ENCODE peak calls at places on chromosomes 1 and 21, in four cellular contexts. One of them, this sample, is unnamed.

GRCh38 chr21:41024341-41025056 is 143.5 kb upstream of the BACE2 start:
- DNase-seq in esophagus squamous epithelium: no peak
- DNase-seq in lower leg skin: no peak
- DNase-seq in uterus: no peak
- DNase-seq in this sample: no peak

GRCh38 chr1:119740886-119741780 is 27.6 kb downstream of the HMGCS2 start:
- DNase-seq in esophagus squamous epithelium: no peak
- DNase-seq in lower leg skin: no peak
- DNase-seq in uterus: no peak
- DNase-seq in this sample: no peak

GRCh38 chr1:119001181-119002018 is 13.3 kb upstream of the TBX15 start:
- DNase-seq in esophagus squamous epithelium: no peak
- DNase-seq in lower leg skin: peak
- DNase-seq in uterus: no peak
- DNase-seq in this sample: peak

GRCh38 chr1:19676438-19676922 is 11.8 kb downstream of the HTR6 start:
- DNase-seq in esophagus squamous epithelium: no peak
- DNase-seq in lower leg skin: peak
- DNase-seq in uterus: no peak
- DNase-seq in this sample: peak

GRCh38 chr1:241310451-241310850 is 46.6 kb downstream of the RGS7 start:
- DNase-seq in esophagus squamous epithelium: no peak
- DNase-seq in lower leg skin: no peak
- DNase-seq in uterus: no peak
- DNase-seq in this sample: no peak

GRCh38 chr1:246488674-246489073 is 18.4 kb downstream of the SMYD3 start:
- DNase-seq in esophagus squamous epithelium: no peak
- DNase-seq in lower leg skin: no peak
- DNase-seq in uterus: no peak
- DNase-seq in this sample: no peak

GRCh38 chr1:178060789-178061556 is 32.9 kb upstream of the RASAL2 start:
- DNase-seq in esophagus squamous epithelium: no peak
- DNase-seq in lower leg skin: no peak
- DNase-seq in uterus: no peak
- DNase-seq in this sample: no peak

GRCh38 chr1:246398126-246398813 is 108.8 kb downstream of the SMYD3 start:
- DNase-seq in esophagus squamous epithelium: no peak
- DNase-seq in lower leg skin: no peak
- DNase-seq in uterus: no peak
- DNase-seq in this sample: no peak

GRCh38 chr1:58870298-58870676 is 86.4 kb upstream of the JUN start:
- DNase-seq in esophagus squamous epithelium: no peak
- DNase-seq in lower leg skin: no peak
- DNase-seq in uterus: no peak
- DNase-seq in this sample: no peak

GRCh38 chr1:227786673-227787512 is 28.6 kb upstream of the PRSS38 start:
- DNase-seq in esophagus squamous epithelium: no peak
- DNase-seq in lower leg skin: peak
- DNase-seq in uterus: no peak
- DNase-seq in this sample: peak

GRCh38 chr1:226027861-226028260 is 28.7 kb upstream of the SDE2 start:
- DNase-seq in esophagus squamous epithelium: no peak
- DNase-seq in lower leg skin: no peak
- DNase-seq in uterus: no peak
- DNase-seq in this sample: no peak

GRCh38 chr1:101592861-101593260 is 356.0 kb downstream of the S1PR1 start:
- DNase-seq in esophagus squamous epithelium: no peak
- DNase-seq in lower leg skin: no peak
- DNase-seq in uterus: no peak
- DNase-seq in this sample: no peak

GRCh38 chr1:109825774-109826173 is 62.1 kb upstream of the EPS8L3 start:
- DNase-seq in esophagus squamous epithelium: no peak
- DNase-seq in lower leg skin: no peak
- DNase-seq in uterus: no peak
- DNase-seq in this sample: no peak

GRCh38 chr1:44848456-44849181 is 5.6 kb upstream of the PTCH2 start:
- DNase-seq in esophagus squamous epithelium: no peak
- DNase-seq in lower leg skin: no peak
- DNase-seq in uterus: no peak
- DNase-seq in this sample: no peak

GRCh38 chr1:44237721-44238457 is 24.6 kb downstream of the DMAP1 start:
- DNase-seq in esophagus squamous epithelium: no peak
- DNase-seq in lower leg skin: no peak
- DNase-seq in uterus: peak
- DNase-seq in this sample: no peak

GRCh38 chr21:34592120-34592561 is 22.8 kb downstream of the RCAN1 start:
- DNase-seq in esophagus squamous epithelium: no peak
- DNase-seq in lower leg skin: no peak
- DNase-seq in uterus: no peak
- DNase-seq in this sample: no peak

GRCh38 chr1:30790850-30791778 is 33.5 kb upstream of the LAPTM5 start:
- DNase-seq in esophagus squamous epithelium: no peak
- DNase-seq in lower leg skin: no peak
- DNase-seq in uterus: no peak
- DNase-seq in this sample: no peak

GRCh38 chr1:81158592-81158991 is 642.1 kb upstream of the ADGRL2 start:
- DNase-seq in esophagus squamous epithelium: no peak
- DNase-seq in lower leg skin: no peak
- DNase-seq in uterus: no peak
- DNase-seq in this sample: no peak

GRCh38 chr1:98565951-98566350 is 95.6 kb upstream of the SNX7 start:
- DNase-seq in esophagus squamous epithelium: no peak
- DNase-seq in lower leg skin: no peak
- DNase-seq in uterus: no peak
- DNase-seq in this sample: no peak

GRCh38 chr1:207067695-207068094 is 14.6 kb downstream of the PFKFB2 start:
- DNase-seq in esophagus squamous epithelium: no peak
- DNase-seq in lower leg skin: no peak
- DNase-seq in uterus: no peak
- DNase-seq in this sample: no peak

GRCh38 chr1:214550339-214551051 is 907 bp downstream of the PTPN14 start:
- DNase-seq in esophagus squamous epithelium: no peak
- DNase-seq in lower leg skin: no peak
- DNase-seq in uterus: peak
- DNase-seq in this sample: no peak

GRCh38 chr1:171984850-171985485 is 143.7 kb downstream of the DNM3 start:
- DNase-seq in esophagus squamous epithelium: no peak
- DNase-seq in lower leg skin: no peak
- DNase-seq in uterus: no peak
- DNase-seq in this sample: no peak

GRCh38 chr1:6889875-6890480 is 104.7 kb downstream of the CAMTA1 start:
- DNase-seq in esophagus squamous epithelium: no peak
- DNase-seq in lower leg skin: no peak
- DNase-seq in uterus: no peak
- DNase-seq in this sample: no peak

DNA sequence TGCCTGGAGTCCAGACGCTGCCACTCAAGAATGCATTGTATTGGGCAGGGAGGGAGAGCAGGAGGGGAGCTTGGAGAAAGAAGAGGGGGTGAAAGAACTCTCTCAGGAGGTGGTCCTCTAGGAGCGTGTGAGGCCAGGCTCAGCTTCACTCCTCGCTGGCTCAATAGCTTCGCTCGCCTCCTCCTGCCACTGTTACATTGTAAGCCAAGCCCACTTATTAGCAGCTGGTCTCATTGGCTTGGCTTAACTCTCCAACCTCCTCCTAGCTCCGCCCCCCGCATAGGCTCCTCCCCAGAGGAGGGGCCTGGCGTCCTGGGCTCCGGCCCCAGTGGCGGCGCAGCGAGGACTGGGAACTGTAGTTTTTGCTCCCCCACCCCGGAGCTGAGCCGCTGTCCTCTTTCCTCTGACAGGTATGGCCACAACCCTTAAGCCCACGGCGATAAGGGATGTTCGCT is at the start of gene KCNN3:
- DNase-seq in esophagus squamous epithelium: no peak
- DNase-seq in lower leg skin: peak
- DNase-seq in uterus: peak
- DNase-seq in this sample: peak
- TF ChIP-seq POLR2A in esophagus squamous epithelium: no peak
- TF ChIP-seq POLR2A in lower leg skin: no peak
- TF ChIP-seq POLR2A in uterus: peak
- TF ChIP-seq POLR2A in this sample: no peak

GRCh38 chr1:203309115-203309429 is 3.8 kb downstream of the BTG2 start:
- DNase-seq in esophagus squamous epithelium: no peak
- DNase-seq in lower leg skin: no peak
- DNase-seq in uterus: no peak
- DNase-seq in this sample: no peak
- TF ChIP-seq POLR2A in esophagus squamous epithelium: no peak
- TF ChIP-seq POLR2A in lower leg skin: no peak
- TF ChIP-seq POLR2A in uterus: no peak
- TF ChIP-seq POLR2A in this sample: no peak

DNA sequence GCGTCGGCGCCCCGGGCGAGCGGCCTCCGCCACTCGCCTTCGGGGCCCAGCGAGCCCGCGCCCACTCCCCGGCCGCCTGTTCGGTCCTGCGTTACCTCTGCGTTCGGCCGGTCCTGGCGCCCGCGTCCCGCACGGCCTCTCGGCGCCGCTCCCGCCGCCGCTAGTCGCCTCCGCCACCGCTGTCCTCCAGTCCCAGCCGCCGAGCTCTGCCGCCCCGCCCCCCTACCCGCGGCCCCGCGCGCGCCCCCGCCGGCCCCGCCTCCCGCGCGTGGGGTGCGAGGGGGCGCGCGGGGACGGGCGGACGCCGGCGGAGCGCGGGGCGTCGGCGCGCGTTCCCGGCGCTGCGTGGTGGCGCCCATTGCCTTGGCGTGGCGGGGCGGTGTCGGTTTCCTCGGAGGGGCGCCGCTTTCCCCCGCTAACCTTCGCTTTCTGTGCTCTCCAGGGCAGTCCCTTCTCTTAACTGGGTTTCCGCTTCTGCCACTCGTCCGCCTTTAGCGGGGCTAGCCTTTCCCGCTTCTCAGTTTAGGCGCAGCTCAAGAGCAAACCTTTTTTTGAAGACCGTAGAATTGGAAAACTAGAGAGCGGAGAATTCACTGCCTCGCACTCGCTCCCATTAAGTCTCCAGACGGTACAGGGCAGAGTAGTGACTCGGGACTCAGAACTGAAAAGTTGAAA is at the start of gene HP1BP3:
- DNase-seq in esophagus squamous epithelium: peak
- DNase-seq in lower leg skin: peak
- DNase-seq in uterus: peak
- DNase-seq in this sample: no peak
- TF ChIP-seq POLR2A in esophagus squamous epithelium: no peak
- TF ChIP-seq POLR2A in lower leg skin: peak
- TF ChIP-seq POLR2A in uterus: no peak
- TF ChIP-seq POLR2A in this sample: peak

GRCh38 chr1:99700020-99700419 is 54.1 kb downstream of the PALMD start:
- DNase-seq in esophagus squamous epithelium: no peak
- DNase-seq in lower leg skin: no peak
- DNase-seq in uterus: no peak
- DNase-seq in this sample: no peak

GRCh38 chr1:99702221-99702620 is 56.3 kb downstream of the PALMD start:
- DNase-seq in esophagus squamous epithelium: no peak
- DNase-seq in lower leg skin: no peak
- DNase-seq in uterus: no peak
- DNase-seq in this sample: no peak

GRCh38 chr1:99707535-99708142 is 58.8 kb downstream of the FRRS1 start:
- DNase-seq in esophagus squamous epithelium: no peak
- DNase-seq in lower leg skin: peak
- DNase-seq in uterus: peak
- DNase-seq in this sample: peak

GRCh38 chr1:99705385-99705784 is 59.5 kb downstream of the PALMD start:
- DNase-seq in esophagus squamous epithelium: no peak
- DNase-seq in lower leg skin: no peak
- DNase-seq in uterus: no peak
- DNase-seq in this sample: no peak

DNA sequence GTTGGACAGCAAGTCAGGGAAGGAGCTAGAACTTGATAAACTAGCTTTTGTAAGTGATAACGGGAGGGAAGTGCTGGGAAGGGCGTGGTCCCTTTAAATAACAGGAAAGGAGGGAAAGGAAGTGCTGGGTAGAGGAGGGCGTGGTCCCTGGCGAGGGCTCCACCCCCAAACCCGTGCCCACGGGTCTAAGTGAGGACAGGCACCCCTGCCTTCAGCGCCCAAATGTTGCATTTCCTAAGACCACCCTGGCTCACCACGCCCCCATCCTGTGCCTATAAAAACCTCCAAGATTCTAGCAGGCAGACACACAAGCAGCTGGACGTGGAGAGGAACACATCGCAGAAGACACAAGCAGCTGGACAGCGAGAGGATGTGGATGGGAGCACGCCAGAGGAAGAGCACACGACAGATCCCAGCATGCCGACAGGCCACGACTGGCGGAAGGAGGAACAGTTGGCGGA is 58.5 kb downstream of the PALMD start:
- DNase-seq in esophagus squamous epithelium: no peak
- DNase-seq in lower leg skin: no peak
- DNase-seq in uterus: no peak
- DNase-seq in this sample: no peak
- TF ChIP-seq POLR2A in esophagus squamous epithelium: no peak
- TF ChIP-seq POLR2A in lower leg skin: no peak
- TF ChIP-seq POLR2A in uterus: no peak
- TF ChIP-seq POLR2A in this sample: no peak

DNA sequence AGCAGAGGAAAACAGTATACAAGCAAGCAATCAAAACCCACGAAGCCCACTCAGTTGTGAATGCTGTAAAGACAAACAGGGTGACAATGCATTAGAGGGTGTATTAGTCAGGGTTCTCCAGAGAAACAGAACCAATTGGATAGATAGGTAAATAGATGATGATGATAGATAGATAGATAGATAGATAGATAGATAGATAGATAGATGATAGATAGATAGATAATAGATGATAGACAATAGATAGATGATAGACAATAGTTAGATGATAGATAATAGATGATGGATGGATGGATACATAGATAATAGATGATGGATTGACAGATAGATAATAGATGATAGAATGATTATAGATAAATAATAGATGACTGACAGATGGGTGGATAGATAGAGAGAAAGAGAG is 48.3 kb downstream of the LRRC38 start:
- DNase-seq in esophagus squamous epithelium: no peak
- DNase-seq in lower leg skin: no peak
- DNase-seq in uterus: no peak
- DNase-seq in this sample: no peak
- TF ChIP-seq POLR2A in esophagus squamous epithelium: no peak
- TF ChIP-seq POLR2A in lower leg skin: no peak
- TF ChIP-seq POLR2A in uterus: no peak
- TF ChIP-seq POLR2A in this sample: no peak

GRCh38 chr21:42398414-42399030 is 2.7 kb upstream of the TMPRSS3 start:
- DNase-seq in esophagus squamous epithelium: no peak
- DNase-seq in lower leg skin: no peak
- DNase-seq in uterus: no peak
- DNase-seq in this sample: no peak

GRCh38 chr21:42401820-42402251 is 1.9 kb upstream of the UBASH3A start:
- DNase-seq in esophagus squamous epithelium: no peak
- DNase-seq in lower leg skin: no peak
- DNase-seq in uterus: no peak
- DNase-seq in this sample: no peak

GRCh38 chr21:42403611-42404231 is at the start of gene UBASH3A:
- DNase-seq in esophagus squamous epithelium: no peak
- DNase-seq in lower leg skin: no peak
- DNase-seq in uterus: no peak
- DNase-seq in this sample: no peak

GRCh38 chr21:42400525-42400924 is 3.2 kb upstream of the UBASH3A start:
- DNase-seq in esophagus squamous epithelium: no peak
- DNase-seq in lower leg skin: no peak
- DNase-seq in uterus: no peak
- DNase-seq in this sample: no peak

GRCh38 chr21:42401164-42401563 is 2.5 kb upstream of the UBASH3A start:
- DNase-seq in esophagus squamous epithelium: no peak
- DNase-seq in lower leg skin: no peak
- DNase-seq in uterus: no peak
- DNase-seq in this sample: no peak
- TF ChIP-seq POLR2A in esophagus squamous epithelium: no peak
- TF ChIP-seq POLR2A in lower leg skin: no peak
- TF ChIP-seq POLR2A in uterus: no peak
- TF ChIP-seq POLR2A in this sample: no peak

GRCh38 chr1:8097908-8098307 is 71.8 kb upstream of the ERRFI1 start:
- DNase-seq in esophagus squamous epithelium: no peak
- DNase-seq in lower leg skin: no peak
- DNase-seq in uterus: no peak
- DNase-seq in this sample: no peak
- TF ChIP-seq POLR2A in esophagus squamous epithelium: no peak
- TF ChIP-seq POLR2A in lower leg skin: no peak
- TF ChIP-seq POLR2A in uterus: no peak
- TF ChIP-seq POLR2A in this sample: no peak

This sample was measured in suprapubic skin.